ENCODE peak calls at places on chromosomes 3 and 15, in ten cellular contexts. One of them, this sample, is unnamed.

GRCh38 chr3:172476339-172476738 is 28.1 kb upstream of the GHSR start:
- DNase-seq in CD8-positive, alpha-beta memory T cell: no peak
- DNase-seq in OCI-LY7: no peak
- DNase-seq in posterior vena cava: no peak
- DNase-seq in stimulated activated CD4-positive, alpha-beta T cell treated with anti-CD3 and anti-CD28 coated beads, Interleukin-12 subunit alpha, Interleukin-12 subunit beta, amount 100 ng/mL, for 4 hours: no peak
- DNase-seq in HCT116: no peak
- DNase-seq in activated CD8-positive, alpha-beta memory T cell treated with anti-CD3 and anti-CD28 coated beads for 48 hours: no peak
- DNase-seq in Ammon's horn: peak; percentile 16
- DNase-seq in stimulated activated naive CD4-positive, alpha-beta T cell treated with Interleukin-2 at 50 U/mL for 16 hours: no peak
- DNase-seq in non-pigmented ciliary epithelial cell: no peak
- DNase-seq in this sample: no peak

GRCh38 chr3:188262913-188263683 is 109.1 kb downstream of the LPP start:
- DNase-seq in CD8-positive, alpha-beta memory T cell: no peak
- DNase-seq in OCI-LY7: no peak
- DNase-seq in posterior vena cava: no peak
- DNase-seq in stimulated activated CD4-positive, alpha-beta T cell treated with anti-CD3 and anti-CD28 coated beads, Interleukin-12 subunit alpha, Interleukin-12 subunit beta, amount 100 ng/mL, for 4 hours: no peak
- DNase-seq in HCT116: no peak
- DNase-seq in activated CD8-positive, alpha-beta memory T cell treated with anti-CD3 and anti-CD28 coated beads for 48 hours: no peak
- DNase-seq in Ammon's horn: peak; percentile 88
- DNase-seq in stimulated activated naive CD4-positive, alpha-beta T cell treated with Interleukin-2 at 50 U/mL for 16 hours: no peak
- DNase-seq in non-pigmented ciliary epithelial cell: peak; percentile 57
- DNase-seq in this sample: no peak

GRCh38 chr15:57557267-57557666 is 34.4 kb upstream of the MYZAP start:
- DNase-seq in CD8-positive, alpha-beta memory T cell: no peak
- DNase-seq in OCI-LY7: no peak
- DNase-seq in posterior vena cava: no peak
- DNase-seq in stimulated activated CD4-positive, alpha-beta T cell treated with anti-CD3 and anti-CD28 coated beads, Interleukin-12 subunit alpha, Interleukin-12 subunit beta, amount 100 ng/mL, for 4 hours: no peak
- DNase-seq in HCT116: no peak
- DNase-seq in activated CD8-positive, alpha-beta memory T cell treated with anti-CD3 and anti-CD28 coated beads for 48 hours: no peak
- DNase-seq in Ammon's horn: no peak
- DNase-seq in stimulated activated naive CD4-positive, alpha-beta T cell treated with Interleukin-2 at 50 U/mL for 16 hours: no peak
- DNase-seq in non-pigmented ciliary epithelial cell: no peak
- DNase-seq in this sample: no peak

GRCh38 chr3:166223120-166223519 is 385.9 kb upstream of the BCHE start:
- DNase-seq in CD8-positive, alpha-beta memory T cell: no peak
- DNase-seq in OCI-LY7: no peak
- DNase-seq in posterior vena cava: no peak
- DNase-seq in stimulated activated CD4-positive, alpha-beta T cell treated with anti-CD3 and anti-CD28 coated beads, Interleukin-12 subunit alpha, Interleukin-12 subunit beta, amount 100 ng/mL, for 4 hours: no peak
- DNase-seq in HCT116: no peak
- DNase-seq in activated CD8-positive, alpha-beta memory T cell treated with anti-CD3 and anti-CD28 coated beads for 48 hours: no peak
- DNase-seq in Ammon's horn: no peak
- DNase-seq in stimulated activated naive CD4-positive, alpha-beta T cell treated with Interleukin-2 at 50 U/mL for 16 hours: no peak
- DNase-seq in non-pigmented ciliary epithelial cell: no peak
- DNase-seq in this sample: no peak

GRCh38 chr15:68055224-68055705 is 1.1 kb downstream of the PIAS1 start:
- DNase-seq in CD8-positive, alpha-beta memory T cell: peak; percentile 68
- DNase-seq in OCI-LY7: peak; percentile 87
- DNase-seq in posterior vena cava: no peak
- DNase-seq in stimulated activated CD4-positive, alpha-beta T cell treated with anti-CD3 and anti-CD28 coated beads, Interleukin-12 subunit alpha, Interleukin-12 subunit beta, amount 100 ng/mL, for 4 hours: peak; percentile 49
- DNase-seq in HCT116: no peak
- DNase-seq in activated CD8-positive, alpha-beta memory T cell treated with anti-CD3 and anti-CD28 coated beads for 48 hours: peak; percentile 15
- DNase-seq in Ammon's horn: peak; percentile 39
- DNase-seq in stimulated activated naive CD4-positive, alpha-beta T cell treated with Interleukin-2 at 50 U/mL for 16 hours: peak; percentile 67
- DNase-seq in non-pigmented ciliary epithelial cell: peak; percentile 23
- DNase-seq in this sample: no peak

GRCh38 chr3:111714305-111714704 is 119.2 kb upstream of the ZBED2 start:
- DNase-seq in CD8-positive, alpha-beta memory T cell: no peak
- DNase-seq in OCI-LY7: no peak
- DNase-seq in posterior vena cava: no peak
- DNase-seq in stimulated activated CD4-positive, alpha-beta T cell treated with anti-CD3 and anti-CD28 coated beads, Interleukin-12 subunit alpha, Interleukin-12 subunit beta, amount 100 ng/mL, for 4 hours: no peak
- DNase-seq in HCT116: no peak
- DNase-seq in activated CD8-positive, alpha-beta memory T cell treated with anti-CD3 and anti-CD28 coated beads for 48 hours: no peak
- DNase-seq in Ammon's horn: no peak
- DNase-seq in stimulated activated naive CD4-positive, alpha-beta T cell treated with Interleukin-2 at 50 U/mL for 16 hours: no peak
- DNase-seq in non-pigmented ciliary epithelial cell: no peak
- DNase-seq in this sample: no peak

GRCh38 chr3:110343376-110343775 is 728.2 kb upstream of the NECTIN3 start:
- DNase-seq in CD8-positive, alpha-beta memory T cell: no peak
- DNase-seq in OCI-LY7: no peak
- DNase-seq in posterior vena cava: no peak
- DNase-seq in stimulated activated CD4-positive, alpha-beta T cell treated with anti-CD3 and anti-CD28 coated beads, Interleukin-12 subunit alpha, Interleukin-12 subunit beta, amount 100 ng/mL, for 4 hours: no peak
- DNase-seq in HCT116: peak; percentile 13
- DNase-seq in activated CD8-positive, alpha-beta memory T cell treated with anti-CD3 and anti-CD28 coated beads for 48 hours: no peak
- DNase-seq in Ammon's horn: no peak
- DNase-seq in stimulated activated naive CD4-positive, alpha-beta T cell treated with Interleukin-2 at 50 U/mL for 16 hours: no peak
- DNase-seq in non-pigmented ciliary epithelial cell: no peak
- DNase-seq in this sample: no peak

GRCh38 chr3:8500208-8500961 is 1.2 kb upstream of the LMCD1 start:
- DNase-seq in CD8-positive, alpha-beta memory T cell: no peak
- DNase-seq in OCI-LY7: no peak
- DNase-seq in posterior vena cava: no peak
- DNase-seq in stimulated activated CD4-positive, alpha-beta T cell treated with anti-CD3 and anti-CD28 coated beads, Interleukin-12 subunit alpha, Interleukin-12 subunit beta, amount 100 ng/mL, for 4 hours: no peak
- DNase-seq in HCT116: no peak
- DNase-seq in activated CD8-positive, alpha-beta memory T cell treated with anti-CD3 and anti-CD28 coated beads for 48 hours: no peak
- DNase-seq in Ammon's horn: peak; percentile 73
- DNase-seq in stimulated activated naive CD4-positive, alpha-beta T cell treated with Interleukin-2 at 50 U/mL for 16 hours: no peak
- DNase-seq in non-pigmented ciliary epithelial cell: peak; percentile 48
- DNase-seq in this sample: no peak

GRCh38 chr3:105906834-105907233 is 38.0 kb upstream of the CBLB start:
- DNase-seq in CD8-positive, alpha-beta memory T cell: no peak
- DNase-seq in OCI-LY7: no peak
- DNase-seq in posterior vena cava: peak; percentile 75
- DNase-seq in stimulated activated CD4-positive, alpha-beta T cell treated with anti-CD3 and anti-CD28 coated beads, Interleukin-12 subunit alpha, Interleukin-12 subunit beta, amount 100 ng/mL, for 4 hours: no peak
- DNase-seq in HCT116: no peak
- DNase-seq in activated CD8-positive, alpha-beta memory T cell treated with anti-CD3 and anti-CD28 coated beads for 48 hours: no peak
- DNase-seq in Ammon's horn: no peak
- DNase-seq in stimulated activated naive CD4-positive, alpha-beta T cell treated with Interleukin-2 at 50 U/mL for 16 hours: no peak
- DNase-seq in non-pigmented ciliary epithelial cell: peak; percentile 40
- DNase-seq in this sample: peak; percentile 87

GRCh38 chr3:43870844-43871626 is 180.3 kb downstream of the ABHD5 start:
- DNase-seq in CD8-positive, alpha-beta memory T cell: no peak
- DNase-seq in OCI-LY7: no peak
- DNase-seq in posterior vena cava: no peak
- DNase-seq in stimulated activated CD4-positive, alpha-beta T cell treated with anti-CD3 and anti-CD28 coated beads, Interleukin-12 subunit alpha, Interleukin-12 subunit beta, amount 100 ng/mL, for 4 hours: no peak
- DNase-seq in HCT116: no peak
- DNase-seq in activated CD8-positive, alpha-beta memory T cell treated with anti-CD3 and anti-CD28 coated beads for 48 hours: no peak
- DNase-seq in Ammon's horn: no peak
- DNase-seq in stimulated activated naive CD4-positive, alpha-beta T cell treated with Interleukin-2 at 50 U/mL for 16 hours: no peak
- DNase-seq in non-pigmented ciliary epithelial cell: no peak
- DNase-seq in this sample: no peak

GRCh38 chr3:193901007-193901406 is 234.9 kb upstream of the HES1 start:
- DNase-seq in CD8-positive, alpha-beta memory T cell: no peak
- DNase-seq in OCI-LY7: no peak
- DNase-seq in posterior vena cava: no peak
- DNase-seq in stimulated activated CD4-positive, alpha-beta T cell treated with anti-CD3 and anti-CD28 coated beads, Interleukin-12 subunit alpha, Interleukin-12 subunit beta, amount 100 ng/mL, for 4 hours: no peak
- DNase-seq in HCT116: no peak
- DNase-seq in activated CD8-positive, alpha-beta memory T cell treated with anti-CD3 and anti-CD28 coated beads for 48 hours: no peak
- DNase-seq in Ammon's horn: no peak
- DNase-seq in stimulated activated naive CD4-positive, alpha-beta T cell treated with Interleukin-2 at 50 U/mL for 16 hours: no peak
- DNase-seq in non-pigmented ciliary epithelial cell: no peak
- DNase-seq in this sample: no peak

GRCh38 chr15:99197861-99198260 is 51.5 kb downstream of the TTC23 start:
- DNase-seq in CD8-positive, alpha-beta memory T cell: no peak
- DNase-seq in OCI-LY7: no peak
- DNase-seq in posterior vena cava: no peak
- DNase-seq in stimulated activated CD4-positive, alpha-beta T cell treated with anti-CD3 and anti-CD28 coated beads, Interleukin-12 subunit alpha, Interleukin-12 subunit beta, amount 100 ng/mL, for 4 hours: no peak
- DNase-seq in HCT116: no peak
- DNase-seq in activated CD8-positive, alpha-beta memory T cell treated with anti-CD3 and anti-CD28 coated beads for 48 hours: no peak
- DNase-seq in Ammon's horn: no peak
- DNase-seq in stimulated activated naive CD4-positive, alpha-beta T cell treated with Interleukin-2 at 50 U/mL for 16 hours: no peak
- DNase-seq in non-pigmented ciliary epithelial cell: no peak
- DNase-seq in this sample: no peak

GRCh38 chr3:178711753-178712152 is 175.5 kb downstream of the KCNMB2 start:
- DNase-seq in CD8-positive, alpha-beta memory T cell: no peak
- DNase-seq in OCI-LY7: no peak
- DNase-seq in posterior vena cava: no peak
- DNase-seq in stimulated activated CD4-positive, alpha-beta T cell treated with anti-CD3 and anti-CD28 coated beads, Interleukin-12 subunit alpha, Interleukin-12 subunit beta, amount 100 ng/mL, for 4 hours: no peak
- DNase-seq in HCT116: no peak
- DNase-seq in activated CD8-positive, alpha-beta memory T cell treated with anti-CD3 and anti-CD28 coated beads for 48 hours: no peak
- DNase-seq in Ammon's horn: no peak
- DNase-seq in stimulated activated naive CD4-positive, alpha-beta T cell treated with Interleukin-2 at 50 U/mL for 16 hours: no peak
- DNase-seq in non-pigmented ciliary epithelial cell: no peak
- DNase-seq in this sample: no peak

GRCh38 chr3:111252795-111253194 is 181.2 kb downstream of the NECTIN3 start:
- DNase-seq in CD8-positive, alpha-beta memory T cell: no peak
- DNase-seq in OCI-LY7: no peak
- DNase-seq in posterior vena cava: no peak
- DNase-seq in stimulated activated CD4-positive, alpha-beta T cell treated with anti-CD3 and anti-CD28 coated beads, Interleukin-12 subunit alpha, Interleukin-12 subunit beta, amount 100 ng/mL, for 4 hours: no peak
- DNase-seq in HCT116: no peak
- DNase-seq in activated CD8-positive, alpha-beta memory T cell treated with anti-CD3 and anti-CD28 coated beads for 48 hours: no peak
- DNase-seq in Ammon's horn: peak; percentile 66
- DNase-seq in stimulated activated naive CD4-positive, alpha-beta T cell treated with Interleukin-2 at 50 U/mL for 16 hours: no peak
- DNase-seq in non-pigmented ciliary epithelial cell: peak; percentile 13
- DNase-seq in this sample: no peak

GRCh38 chr3:16370872-16371740 is 106.1 kb downstream of the OXNAD1 start:
- DNase-seq in CD8-positive, alpha-beta memory T cell: no peak
- DNase-seq in OCI-LY7: peak; percentile 64
- DNase-seq in posterior vena cava: no peak
- DNase-seq in stimulated activated CD4-positive, alpha-beta T cell treated with anti-CD3 and anti-CD28 coated beads, Interleukin-12 subunit alpha, Interleukin-12 subunit beta, amount 100 ng/mL, for 4 hours: no peak
- DNase-seq in HCT116: no peak
- DNase-seq in activated CD8-positive, alpha-beta memory T cell treated with anti-CD3 and anti-CD28 coated beads for 48 hours: no peak
- DNase-seq in Ammon's horn: no peak
- DNase-seq in stimulated activated naive CD4-positive, alpha-beta T cell treated with Interleukin-2 at 50 U/mL for 16 hours: no peak
- DNase-seq in non-pigmented ciliary epithelial cell: no peak
- DNase-seq in this sample: no peak

GRCh38 chr3:5194801-5195509 is 7.4 kb downstream of the EDEM1 start:
- DNase-seq in CD8-positive, alpha-beta memory T cell: no peak
- DNase-seq in OCI-LY7: peak; percentile 70
- DNase-seq in posterior vena cava: no peak
- DNase-seq in stimulated activated CD4-positive, alpha-beta T cell treated with anti-CD3 and anti-CD28 coated beads, Interleukin-12 subunit alpha, Interleukin-12 subunit beta, amount 100 ng/mL, for 4 hours: no peak
- DNase-seq in HCT116: peak; percentile 72
- DNase-seq in activated CD8-positive, alpha-beta memory T cell treated with anti-CD3 and anti-CD28 coated beads for 48 hours: no peak
- DNase-seq in Ammon's horn: no peak
- DNase-seq in stimulated activated naive CD4-positive, alpha-beta T cell treated with Interleukin-2 at 50 U/mL for 16 hours: peak; percentile 43
- DNase-seq in non-pigmented ciliary epithelial cell: peak; percentile 76
- DNase-seq in this sample: peak; percentile 72

GRCh38 chr3:45417949-45418847 is 29.8 kb downstream of the LARS2 start:
- DNase-seq in CD8-positive, alpha-beta memory T cell: no peak
- DNase-seq in OCI-LY7: no peak
- DNase-seq in posterior vena cava: no peak
- DNase-seq in stimulated activated CD4-positive, alpha-beta T cell treated with anti-CD3 and anti-CD28 coated beads, Interleukin-12 subunit alpha, Interleukin-12 subunit beta, amount 100 ng/mL, for 4 hours: no peak
- DNase-seq in HCT116: no peak
- DNase-seq in activated CD8-positive, alpha-beta memory T cell treated with anti-CD3 and anti-CD28 coated beads for 48 hours: no peak
- DNase-seq in Ammon's horn: no peak
- DNase-seq in stimulated activated naive CD4-positive, alpha-beta T cell treated with Interleukin-2 at 50 U/mL for 16 hours: no peak
- DNase-seq in non-pigmented ciliary epithelial cell: no peak
- DNase-seq in this sample: no peak

GRCh38 chr15:94252223-94252766 is 20.9 kb downstream of the MCTP2 start:
- DNase-seq in CD8-positive, alpha-beta memory T cell: no peak
- DNase-seq in OCI-LY7: no peak
- DNase-seq in posterior vena cava: no peak
- DNase-seq in stimulated activated CD4-positive, alpha-beta T cell treated with anti-CD3 and anti-CD28 coated beads, Interleukin-12 subunit alpha, Interleukin-12 subunit beta, amount 100 ng/mL, for 4 hours: no peak
- DNase-seq in HCT116: no peak
- DNase-seq in activated CD8-positive, alpha-beta memory T cell treated with anti-CD3 and anti-CD28 coated beads for 48 hours: no peak
- DNase-seq in Ammon's horn: no peak
- DNase-seq in stimulated activated naive CD4-positive, alpha-beta T cell treated with Interleukin-2 at 50 U/mL for 16 hours: no peak
- DNase-seq in non-pigmented ciliary epithelial cell: no peak
- DNase-seq in this sample: no peak

GRCh38 chr3:117454236-117454635 is 744.7 kb downstream of the TUSC7 start:
- DNase-seq in CD8-positive, alpha-beta memory T cell: no peak
- DNase-seq in OCI-LY7: no peak
- DNase-seq in posterior vena cava: no peak
- DNase-seq in stimulated activated CD4-positive, alpha-beta T cell treated with anti-CD3 and anti-CD28 coated beads, Interleukin-12 subunit alpha, Interleukin-12 subunit beta, amount 100 ng/mL, for 4 hours: no peak
- DNase-seq in HCT116: no peak
- DNase-seq in activated CD8-positive, alpha-beta memory T cell treated with anti-CD3 and anti-CD28 coated beads for 48 hours: no peak
- DNase-seq in Ammon's horn: no peak
- DNase-seq in stimulated activated naive CD4-positive, alpha-beta T cell treated with Interleukin-2 at 50 U/mL for 16 hours: no peak
- DNase-seq in non-pigmented ciliary epithelial cell: no peak
- DNase-seq in this sample: no peak

GRCh38 chr3:46811615-46812236 is 51.5 kb downstream of the MYL3 start:
- DNase-seq in CD8-positive, alpha-beta memory T cell: no peak
- DNase-seq in OCI-LY7: no peak
- DNase-seq in posterior vena cava: no peak
- DNase-seq in stimulated activated CD4-positive, alpha-beta T cell treated with anti-CD3 and anti-CD28 coated beads, Interleukin-12 subunit alpha, Interleukin-12 subunit beta, amount 100 ng/mL, for 4 hours: no peak
- DNase-seq in HCT116: no peak
- DNase-seq in activated CD8-positive, alpha-beta memory T cell treated with anti-CD3 and anti-CD28 coated beads for 48 hours: no peak
- DNase-seq in Ammon's horn: no peak
- DNase-seq in stimulated activated naive CD4-positive, alpha-beta T cell treated with Interleukin-2 at 50 U/mL for 16 hours: no peak
- DNase-seq in non-pigmented ciliary epithelial cell: no peak
- DNase-seq in this sample: no peak

GRCh38 chr3:66004244-66004643 is 34.5 kb downstream of the MAGI1 start:
- DNase-seq in CD8-positive, alpha-beta memory T cell: no peak
- DNase-seq in OCI-LY7: no peak
- DNase-seq in posterior vena cava: no peak
- DNase-seq in stimulated activated CD4-positive, alpha-beta T cell treated with anti-CD3 and anti-CD28 coated beads, Interleukin-12 subunit alpha, Interleukin-12 subunit beta, amount 100 ng/mL, for 4 hours: no peak
- DNase-seq in HCT116: no peak
- DNase-seq in activated CD8-positive, alpha-beta memory T cell treated with anti-CD3 and anti-CD28 coated beads for 48 hours: no peak
- DNase-seq in Ammon's horn: no peak
- DNase-seq in stimulated activated naive CD4-positive, alpha-beta T cell treated with Interleukin-2 at 50 U/mL for 16 hours: no peak
- DNase-seq in non-pigmented ciliary epithelial cell: no peak
- DNase-seq in this sample: no peak

GRCh38 chr3:26559252-26559651 is 63.3 kb upstream of the LRRC3B start:
- DNase-seq in CD8-positive, alpha-beta memory T cell: no peak
- DNase-seq in OCI-LY7: no peak
- DNase-seq in posterior vena cava: no peak
- DNase-seq in stimulated activated CD4-positive, alpha-beta T cell treated with anti-CD3 and anti-CD28 coated beads, Interleukin-12 subunit alpha, Interleukin-12 subunit beta, amount 100 ng/mL, for 4 hours: no peak
- DNase-seq in HCT116: no peak
- DNase-seq in activated CD8-positive, alpha-beta memory T cell treated with anti-CD3 and anti-CD28 coated beads for 48 hours: no peak
- DNase-seq in Ammon's horn: no peak
- DNase-seq in stimulated activated naive CD4-positive, alpha-beta T cell treated with Interleukin-2 at 50 U/mL for 16 hours: no peak
- DNase-seq in non-pigmented ciliary epithelial cell: no peak
- DNase-seq in this sample: no peak

GRCh38 chr3:56784452-56785001 is 17.2 kb downstream of the ARHGEF3 start:
- DNase-seq in CD8-positive, alpha-beta memory T cell: no peak
- DNase-seq in OCI-LY7: no peak
- DNase-seq in posterior vena cava: no peak
- DNase-seq in stimulated activated CD4-positive, alpha-beta T cell treated with anti-CD3 and anti-CD28 coated beads, Interleukin-12 subunit alpha, Interleukin-12 subunit beta, amount 100 ng/mL, for 4 hours: no peak
- DNase-seq in HCT116: no peak
- DNase-seq in activated CD8-positive, alpha-beta memory T cell treated with anti-CD3 and anti-CD28 coated beads for 48 hours: no peak
- DNase-seq in Ammon's horn: no peak
- DNase-seq in stimulated activated naive CD4-positive, alpha-beta T cell treated with Interleukin-2 at 50 U/mL for 16 hours: no peak
- DNase-seq in non-pigmented ciliary epithelial cell: no peak
- DNase-seq in this sample: no peak

GRCh38 chr15:85402195-85402921 is 22.0 kb downstream of the AKAP13 start:
- DNase-seq in CD8-positive, alpha-beta memory T cell: no peak
- DNase-seq in OCI-LY7: peak; percentile 41
- DNase-seq in posterior vena cava: no peak
- DNase-seq in stimulated activated CD4-positive, alpha-beta T cell treated with anti-CD3 and anti-CD28 coated beads, Interleukin-12 subunit alpha, Interleukin-12 subunit beta, amount 100 ng/mL, for 4 hours: no peak
- DNase-seq in HCT116: no peak
- DNase-seq in activated CD8-positive, alpha-beta memory T cell treated with anti-CD3 and anti-CD28 coated beads for 48 hours: no peak
- DNase-seq in Ammon's horn: no peak
- DNase-seq in stimulated activated naive CD4-positive, alpha-beta T cell treated with Interleukin-2 at 50 U/mL for 16 hours: no peak
- DNase-seq in non-pigmented ciliary epithelial cell: peak; percentile 48
- DNase-seq in this sample: no peak

GRCh38 chr15:99719096-99719541 is 14.1 kb downstream of the LYSMD4 start:
- DNase-seq in CD8-positive, alpha-beta memory T cell: no peak
- DNase-seq in OCI-LY7: no peak
- DNase-seq in posterior vena cava: no peak
- DNase-seq in stimulated activated CD4-positive, alpha-beta T cell treated with anti-CD3 and anti-CD28 coated beads, Interleukin-12 subunit alpha, Interleukin-12 subunit beta, amount 100 ng/mL, for 4 hours: no peak
- DNase-seq in HCT116: no peak
- DNase-seq in activated CD8-positive, alpha-beta memory T cell treated with anti-CD3 and anti-CD28 coated beads for 48 hours: no peak
- DNase-seq in Ammon's horn: no peak
- DNase-seq in stimulated activated naive CD4-positive, alpha-beta T cell treated with Interleukin-2 at 50 U/mL for 16 hours: no peak
- DNase-seq in non-pigmented ciliary epithelial cell: peak; percentile 87
- DNase-seq in this sample: no peak

GRCh38 chr3:148727242-148727641 is 29.5 kb downstream of the AGTR1 start:
- DNase-seq in CD8-positive, alpha-beta memory T cell: no peak
- DNase-seq in OCI-LY7: peak; percentile 21
- DNase-seq in posterior vena cava: no peak
- DNase-seq in stimulated activated CD4-positive, alpha-beta T cell treated with anti-CD3 and anti-CD28 coated beads, Interleukin-12 subunit alpha, Interleukin-12 subunit beta, amount 100 ng/mL, for 4 hours: no peak
- DNase-seq in HCT116: peak; percentile 49
- DNase-seq in activated CD8-positive, alpha-beta memory T cell treated with anti-CD3 and anti-CD28 coated beads for 48 hours: no peak
- DNase-seq in Ammon's horn: peak; percentile 87
- DNase-seq in stimulated activated naive CD4-positive, alpha-beta T cell treated with Interleukin-2 at 50 U/mL for 16 hours: no peak
- DNase-seq in non-pigmented ciliary epithelial cell: no peak
- DNase-seq in this sample: no peak

GRCh38 chr3:52056521-52056967 is at the start of gene DUSP7:
- DNase-seq in CD8-positive, alpha-beta memory T cell: peak; percentile 70
- DNase-seq in OCI-LY7: peak; percentile 84
- DNase-seq in posterior vena cava: peak; percentile 91
- DNase-seq in stimulated activated CD4-positive, alpha-beta T cell treated with anti-CD3 and anti-CD28 coated beads, Interleukin-12 subunit alpha, Interleukin-12 subunit beta, amount 100 ng/mL, for 4 hours: peak; percentile 73
- DNase-seq in HCT116: no peak
- DNase-seq in activated CD8-positive, alpha-beta memory T cell treated with anti-CD3 and anti-CD28 coated beads for 48 hours: peak; percentile 54
- DNase-seq in Ammon's horn: peak; percentile 77
- DNase-seq in stimulated activated naive CD4-positive, alpha-beta T cell treated with Interleukin-2 at 50 U/mL for 16 hours: peak; percentile 66
- DNase-seq in non-pigmented ciliary epithelial cell: no peak
- DNase-seq in this sample: peak; percentile 80

GRCh38 chr15:25456196-25456595 is 17.4 kb upstream of the UBE3A start:
- DNase-seq in CD8-positive, alpha-beta memory T cell: no peak
- DNase-seq in OCI-LY7: no peak
- DNase-seq in posterior vena cava: no peak
- DNase-seq in stimulated activated CD4-positive, alpha-beta T cell treated with anti-CD3 and anti-CD28 coated beads, Interleukin-12 subunit alpha, Interleukin-12 subunit beta, amount 100 ng/mL, for 4 hours: no peak
- DNase-seq in HCT116: no peak
- DNase-seq in activated CD8-positive, alpha-beta memory T cell treated with anti-CD3 and anti-CD28 coated beads for 48 hours: no peak
- DNase-seq in Ammon's horn: no peak
- DNase-seq in stimulated activated naive CD4-positive, alpha-beta T cell treated with Interleukin-2 at 50 U/mL for 16 hours: no peak
- DNase-seq in non-pigmented ciliary epithelial cell: no peak
- DNase-seq in this sample: no peak

This sample was measured in sigmoid colon.